ENCODE peak calls at places on chromosomes 7 and 10, in four cellular contexts. Y is effector memory CD4-positive, alpha-beta T cell; I is thoracic aorta; S is PC-9. Z is an unnamed sample.
A peak's percentile ranks its signal among the peaks of the same experiment; 100 is the strongest.

GRCh38 chr10:34449836-34450235 is 365.3 kb downstream of the PARD3 start:
- DNase-seq in Y (no peak), I (no peak), S (no peak), Z (no peak)

GRCh38 chr7:85602196-85602595 is 415.3 kb upstream of the SEMA3D start:
- DNase-seq in Y (no peak), I (no peak), S (no peak), Z (no peak)

GRCh38 chr7:77362905-77363304 is 53.2 kb downstream of the GSAP start:
- DNase-seq in Y (no peak), I (no peak), S (no peak), Z (no peak)

GRCh38 chr7:54189330-54189729 is 352.8 kb upstream of the VSTM2A start:
- DNase-seq in Y (no peak), I (no peak), S (no peak), Z (no peak)

GRCh38 chr7:158244873-158245723 is 342.5 kb downstream of the PTPRN2 start:
- DNase-seq in Y (no peak), I (no peak), S (no peak), Z (no peak)

GRCh38 chr7:3063016-3063753 is 19.5 kb upstream of the CARD11 start:
- DNase-seq in Y (peak; percentile 39), I (no peak), S (no peak), Z (peak; percentile 46)

GRCh38 chr10:100043796-100044195 is 34.0 kb upstream of the DNMBP start:
- DNase-seq in Y (no peak), I (no peak), S (no peak), Z (no peak)

GRCh38 chr10:63208981-63209380 is 75.9 kb downstream of the NRBF2 start:
- DNase-seq in Y (no peak), I (no peak), S (no peak), Z (no peak)

GRCh38 chr10:42976353-42977031 is 100.4 kb upstream of the RET start:
- DNase-seq in Y (no peak), I (no peak), S (no peak), Z (no peak)

GRCh38 chr10:118704711-118705110 is 50.1 kb downstream of the CACUL1 start:
- DNase-seq in Y (no peak), I (no peak), S (no peak), Z (no peak)

GRCh38 chr7:30688718-30689221 is 6.5 kb upstream of the CRHR2 start:
- DNase-seq in Y (no peak), I (no peak), S (peak; percentile 49), Z (no peak)

GRCh38 chr10:88282876-88283275 is 300.2 kb downstream of the RNLS start:
- DNase-seq in Y (no peak), I (no peak), S (no peak), Z (no peak)

GRCh38 chr7:12136545-12136944 is 74.5 kb upstream of the TMEM106B start:
- DNase-seq in Y (no peak), I (no peak), S (no peak), Z (no peak)

DNA sequence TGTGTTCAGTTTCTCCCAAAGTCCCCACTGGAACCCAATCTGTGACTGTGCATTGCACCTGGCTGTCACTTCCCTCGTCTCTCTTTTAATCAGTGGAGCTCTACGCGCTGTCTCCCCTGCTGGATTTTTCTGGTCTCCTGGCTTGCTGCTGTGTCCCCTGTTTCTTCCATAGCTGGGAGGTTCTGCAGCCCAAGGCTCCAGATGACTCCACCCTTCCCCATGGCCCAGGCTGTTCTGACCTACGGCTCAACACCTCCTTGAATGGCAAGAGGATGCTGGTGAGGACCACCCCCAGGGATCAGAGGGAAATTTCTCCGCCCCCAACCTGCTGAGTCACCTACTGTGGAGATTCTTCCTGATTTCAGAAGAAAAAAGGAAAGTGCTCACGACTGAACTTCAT is 961.4 kb upstream of the ZNF722 start:
- DNase-seq in Y (no peak), I (no peak), S (no peak), Z (no peak)
- H3K9me3 ChIP-seq in Y (no peaks in the 10 kb centered on the region), I (no peaks in the 10 kb centered on the region), S (no peaks in the 10 kb centered on the region), Z (peaks cover 2% of the 10 kb centered on the region)

DNA sequence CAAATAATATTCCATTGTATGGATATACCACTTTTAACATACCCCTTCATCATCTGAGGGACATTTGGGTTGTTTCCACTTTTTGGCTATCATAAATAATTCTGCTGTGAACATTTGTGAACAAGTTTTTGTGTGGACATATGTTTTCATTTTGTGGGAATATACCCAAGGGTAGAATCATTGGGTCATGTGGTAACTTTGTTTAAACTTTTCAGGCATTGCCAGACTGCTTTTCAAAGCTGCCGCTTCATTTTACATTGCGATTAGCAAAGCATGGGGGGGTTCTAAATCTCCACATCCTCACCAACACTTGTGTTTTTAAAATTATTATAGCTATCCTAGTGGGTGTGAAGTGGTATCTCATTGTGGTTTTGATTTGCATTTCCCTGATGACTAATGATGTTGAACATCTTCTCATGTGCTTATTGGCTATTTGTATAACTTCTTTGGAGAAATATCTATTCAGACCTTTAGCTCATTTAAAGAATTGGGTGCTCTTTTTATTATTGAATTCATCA is 8.4 kb upstream of the HHEX start:
- DNase-seq in Y (no peak), I (no peak), S (no peak), Z (no peak)
- H3K9me3 ChIP-seq in Y (no peaks in the 10 kb centered on the region), I (no peaks in the 10 kb centered on the region), S (no peaks in the 10 kb centered on the region), Z (no peaks in the 10 kb centered on the region)

DNA sequence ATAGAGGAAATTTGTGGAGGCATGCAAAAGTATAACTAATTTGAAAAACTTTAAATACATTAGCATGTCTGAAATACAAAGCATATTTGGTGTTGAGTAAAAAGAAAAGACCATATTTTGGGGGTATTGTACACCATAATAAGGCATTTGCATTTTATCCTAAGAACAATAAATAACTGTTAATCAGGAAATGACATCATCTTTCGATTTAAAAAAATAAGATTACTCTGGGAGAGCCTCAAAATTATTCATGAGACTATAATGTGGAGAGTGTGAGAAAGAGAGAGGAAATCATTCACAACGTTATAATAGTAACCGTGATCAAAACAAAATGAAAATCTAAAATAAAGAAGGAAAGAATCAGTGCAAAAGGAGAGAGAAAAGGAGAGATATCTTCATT is 712.3 kb upstream of the POT1 start:
- DNase-seq in Y (no peak), I (no peak), S (no peak), Z (no peak)
- H3K9me3 ChIP-seq in Y (no peaks in the 10 kb centered on the region), I (no peaks in the 10 kb centered on the region), S (no peaks in the 10 kb centered on the region), Z (no peaks in the 10 kb centered on the region)

GRCh38 chr10:66234872-66235271 is 691.0 kb upstream of the LRRTM3 start:
- DNase-seq in Y (no peak), I (no peak), S (no peak), Z (no peak)

DNA sequence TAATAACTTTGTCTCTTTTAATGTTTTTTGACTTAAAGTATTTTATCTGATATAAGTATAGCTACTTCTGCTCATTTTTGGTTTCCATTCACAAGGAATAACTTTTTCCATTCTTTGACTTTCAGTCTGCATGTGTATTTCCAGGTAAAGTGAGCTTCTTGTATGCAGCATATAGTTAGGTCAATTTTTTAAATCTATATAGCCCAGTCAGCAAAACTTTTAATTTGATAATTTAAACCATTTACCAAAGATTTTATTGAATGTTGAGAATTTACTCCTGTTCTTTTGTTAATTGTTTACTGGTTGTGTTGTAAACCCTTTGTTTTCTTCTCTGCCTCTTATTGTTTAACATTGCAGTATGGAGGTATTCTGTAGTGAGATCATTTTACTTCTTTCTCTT is 696.9 kb upstream of the LRRTM3 start:
- DNase-seq in Y (no peak), I (no peak), S (no peak), Z (no peak)
- H3K9me3 ChIP-seq in Y (no peaks in the 10 kb centered on the region), I (peaks cover 14% of the 10 kb centered on the region), S (no peaks in the 10 kb centered on the region), Z (no peaks in the 10 kb centered on the region)

GRCh38 chr7:56290548-56290947 is 174.3 kb upstream of the NUPR2 start:
- DNase-seq in Y (no peak), I (no peak), S (no peak), Z (no peak)

DNA sequence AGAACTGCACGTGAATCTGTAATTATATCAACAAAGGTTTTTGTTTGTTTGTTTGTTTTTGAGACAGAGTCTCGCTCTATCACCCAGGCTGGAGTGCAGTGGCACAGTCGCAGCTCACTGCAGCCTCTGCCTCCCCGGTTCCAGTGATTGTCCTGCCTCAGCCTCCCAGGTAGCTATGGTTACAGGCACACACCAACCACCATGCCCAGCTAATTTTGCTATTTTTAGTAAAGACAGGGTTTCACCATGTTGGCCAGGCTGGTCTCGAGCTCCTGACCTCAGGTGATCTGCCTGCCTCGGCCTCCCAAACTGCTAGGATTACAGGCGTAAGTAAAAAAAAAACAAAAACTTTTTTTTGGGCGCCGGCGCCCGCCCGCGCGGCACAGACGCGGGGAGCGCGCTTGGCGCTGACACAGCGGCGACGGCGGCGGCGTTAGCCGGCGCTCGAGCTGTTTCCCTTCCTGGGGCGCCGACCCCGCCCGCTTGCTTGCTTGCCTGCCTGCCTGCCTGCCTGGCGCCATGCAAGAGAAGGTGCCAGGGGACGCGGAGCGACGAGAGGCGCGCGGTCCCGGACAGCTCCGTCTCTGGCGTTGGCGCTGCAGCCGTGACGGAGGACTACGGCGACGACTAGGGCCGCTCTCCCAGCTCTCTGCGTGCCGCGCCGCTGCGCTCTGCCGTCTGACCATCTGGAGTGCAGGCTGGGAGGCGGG is 171.4 kb upstream of the NUPR2 start:
- DNase-seq in Y (no peak), I (peak; percentile 7), S (no peak), Z (no peak)
- H3K9me3 ChIP-seq in Y (no peaks in the 10 kb centered on the region), I (no peaks in the 10 kb centered on the region), S (no peaks in the 10 kb centered on the region), Z (peaks cover 3% of the 10 kb centered on the region)

GRCh38 chr10:108850138-108850854 is 1073.0 kb downstream of the XPNPEP1 start:
- DNase-seq in Y (no peak), I (no peak), S (no peak), Z (no peak)
- H3K9me3 ChIP-seq in Y (no peaks in the 10 kb centered on the region), I (no peaks in the 10 kb centered on the region), S (no peaks in the 10 kb centered on the region), Z (no peaks in the 10 kb centered on the region)

Z was measured in T-helper 17 cell.